ENCODE peak calls at places on chromosomes 12 and 14, in seven cellular contexts. N is left lobe of liver, Q is lower leg skin, C is A549, Y is NCI-H1694 treated with DMSO at 0.1 percent for 48 hours, X is AG08395, U is fibroblast of pulmonary artery. J is an unnamed sample.

GRCh38 chr12:106134294-106134949 is 4.3 kb downstream of the NUAK1 start:
- DNase-seq in Y (no peak), U (no peak), Q (no peak), N (no peak), C (no peak), X (no peak), J (no peak)

GRCh38 chr14:94345344-94346072 is 22.4 kb upstream of the SERPINA6 start:
- DNase-seq in U (peak), Y (no peak), X (peak), C (peak), Q (no peak), N (no peak), J (no peak)

GRCh38 chr12:60845696-60846095 is 1249.9 kb downstream of the SLC16A7 start:
- DNase-seq in Q (no peak), U (no peak), Y (no peak), X (no peak), C (no peak), N (no peak), J (no peak)

GRCh38 chr12:50164963-50165362 is 2.2 kb downstream of the CERS5 start:
- DNase-seq in Y (no peak), N (no peak), Q (no peak), U (no peak), X (no peak), C (no peak), J (no peak)

GRCh38 chr14:66082009-66082408 is 404.2 kb upstream of the CCDC196 start:
- DNase-seq in Y (no peak), U (peak), X (peak), Q (no peak), C (no peak), N (no peak), J (peak)

GRCh38 chr14:68584786-68585185 is 208.1 kb downstream of the ZFP36L1 start:
- DNase-seq in U (no peak), Q (peak), Y (no peak), N (no peak), X (no peak), C (no peak), J (peak)

GRCh38 chr14:32083789-32084188 is 6.7 kb downstream of the ARHGAP5 start:
- DNase-seq in N (no peak), U (no peak), X (no peak), Y (no peak), Q (no peak), C (no peak), J (no peak)

GRCh38 chr12:7142057-7142644 is 12.0 kb downstream of the CLSTN3 start:
- DNase-seq in Q (no peak), X (peak), C (peak), N (no peak), Y (peak), U (peak), J (peak)

GRCh38 chr14:78240567-78240966 is 70.4 kb downstream of the NRXN3 start:
- DNase-seq in U (no peak), X (no peak), Q (no peak), Y (no peak), N (no peak), C (no peak), J (no peak)

GRCh38 chr12:33052141-33053051 is 155.8 kb upstream of the PKP2 start:
- DNase-seq in N (no peak), C (no peak), U (no peak), Y (no peak), X (no peak), Q (no peak), J (no peak)

GRCh38 chr12:51643951-51644350 is 52.9 kb downstream of the SCN8A start:
- DNase-seq in Q (no peak), N (no peak), X (no peak), C (no peak), U (no peak), Y (no peak), J (no peak)

GRCh38 chr12:103387385-103387784 is 108.4 kb downstream of the C12orf42 start:
- DNase-seq in Q (no peak), N (no peak), U (no peak), Y (no peak), C (no peak), X (no peak), J (no peak)

GRCh38 chr12:110281549-110282342 is 699 bp downstream of the ATP2A2 start:
- DNase-seq in U (peak), N (peak), Y (no peak), C (peak), Q (peak), X (peak), J (peak)

GRCh38 chr14:68364823-68365222 is 428.0 kb downstream of the ZFP36L1 start:
- DNase-seq in Q (no peak), Y (no peak), C (no peak), X (no peak), U (peak), N (no peak), J (no peak)

GRCh38 chr14:96205994-96206392 is 1.4 kb downstream of the BDKRB2 start:
- DNase-seq in C (no peak), X (peak), Q (no peak), N (no peak), Y (no peak), U (no peak), J (no peak)

GRCh38 chr12:6949063-6949594 is 2.0 kb upstream of the PTPN6 start:
- DNase-seq in C (no peak), Q (no peak), U (no peak), N (no peak), X (no peak), Y (no peak), J (no peak)

GRCh38 chr14:30980980-30981379 is 44.5 kb upstream of the AP4S1 start:
- DNase-seq in X (no peak), C (no peak), N (no peak), Q (no peak), U (no peak), Y (no peak), J (no peak)

GRCh38 chr14:85439696-85440328 is 90.1 kb upstream of the FLRT2 start:
- DNase-seq in X (peak), N (no peak), C (no peak), Y (no peak), Q (no peak), U (peak), J (no peak)

GRCh38 chr12:108333898-108334699 is 5.0 kb downstream of the CMKLR1 start:
- DNase-seq in Q (no peak), U (peak), X (peak), Y (no peak), N (no peak), C (no peak), J (no peak)

GRCh38 chr12:27463826-27464554 is 17.5 kb downstream of the SMCO2 start:
- DNase-seq in N (no peak), U (peak), C (no peak), Q (no peak), X (peak), Y (no peak), J (no peak)

J was measured in NCI-H2171 treated with DMSO at 0.1 percent for 48 hours.